ENCODE peak calls at places on chromosomes 1 and 21, in ten cellular contexts. One of them, this sample, is unnamed.

GRCh38 chr1:47184090-47184735 is 5.6 kb downstream of the PDZK1IP1 start:
- DNase-seq in choroid plexus epithelial cell: no peak
- DNase-seq in WTC11: no peak
- DNase-seq in IMR-90: no peak
- DNase-seq in amygdala: no peak
- DNase-seq in memory B cell: no peak
- DNase-seq in HT-29: no peak
- DNase-seq in NCI-H460: no peak
- DNase-seq in fibroblast of pulmonary artery: no peak
- DNase-seq in heart left ventricle: no peak
- DNase-seq in this sample: no peak

GRCh38 chr1:62384276-62385005 is 52.4 kb upstream of the USP1 start:
- DNase-seq in IMR-90: peak
- DNase-seq in fibroblast of pulmonary artery: peak
- DNase-seq in heart left ventricle: peak
- DNase-seq in memory B cell: no peak
- DNase-seq in choroid plexus epithelial cell: peak
- DNase-seq in amygdala: no peak
- DNase-seq in HT-29: no peak
- DNase-seq in NCI-H460: no peak
- DNase-seq in WTC11: no peak
- DNase-seq in this sample: peak

GRCh38 chr1:7549277-7549676 is 221.8 kb upstream of the VAMP3 start:
- DNase-seq in choroid plexus epithelial cell: peak
- DNase-seq in memory B cell: no peak
- DNase-seq in fibroblast of pulmonary artery: peak
- DNase-seq in WTC11: no peak
- DNase-seq in IMR-90: peak
- DNase-seq in HT-29: peak
- DNase-seq in heart left ventricle: peak
- DNase-seq in NCI-H460: peak
- DNase-seq in amygdala: no peak
- DNase-seq in this sample: peak

GRCh38 chr21:33587792-33588484 is 546 bp downstream of the DONSON start:
- DNase-seq in amygdala: peak
- DNase-seq in fibroblast of pulmonary artery: peak
- DNase-seq in heart left ventricle: peak
- DNase-seq in memory B cell: no peak
- DNase-seq in NCI-H460: peak
- DNase-seq in choroid plexus epithelial cell: peak
- DNase-seq in HT-29: peak
- DNase-seq in WTC11: peak
- DNase-seq in IMR-90: peak
- DNase-seq in this sample: peak

GRCh38 chr1:223208164-223209075 is 65.4 kb upstream of the TLR5 start:
- DNase-seq in fibroblast of pulmonary artery: no peak
- DNase-seq in WTC11: no peak
- DNase-seq in amygdala: no peak
- DNase-seq in choroid plexus epithelial cell: no peak
- DNase-seq in IMR-90: no peak
- DNase-seq in HT-29: no peak
- DNase-seq in NCI-H460: no peak
- DNase-seq in memory B cell: no peak
- DNase-seq in heart left ventricle: no peak
- DNase-seq in this sample: peak

GRCh38 chr1:13808729-13809131 is 108.7 kb downstream of the PRDM2 start:
- DNase-seq in WTC11: no peak
- DNase-seq in amygdala: no peak
- DNase-seq in IMR-90: peak
- DNase-seq in heart left ventricle: peak
- DNase-seq in NCI-H460: no peak
- DNase-seq in fibroblast of pulmonary artery: peak
- DNase-seq in choroid plexus epithelial cell: peak
- DNase-seq in HT-29: no peak
- DNase-seq in memory B cell: no peak
- DNase-seq in this sample: no peak

GRCh38 chr21:17848228-17848627 is 29.1 kb upstream of the C21orf91 start:
- DNase-seq in amygdala: no peak
- DNase-seq in fibroblast of pulmonary artery: peak
- DNase-seq in NCI-H460: no peak
- DNase-seq in WTC11: no peak
- DNase-seq in memory B cell: no peak
- DNase-seq in heart left ventricle: no peak
- DNase-seq in HT-29: no peak
- DNase-seq in IMR-90: peak
- DNase-seq in choroid plexus epithelial cell: peak
- DNase-seq in this sample: peak

GRCh38 chr1:58031416-58031815 is 515.1 kb downstream of the OMA1 start:
- DNase-seq in NCI-H460: no peak
- DNase-seq in IMR-90: no peak
- DNase-seq in memory B cell: no peak
- DNase-seq in WTC11: peak
- DNase-seq in fibroblast of pulmonary artery: no peak
- DNase-seq in heart left ventricle: no peak
- DNase-seq in choroid plexus epithelial cell: no peak
- DNase-seq in HT-29: no peak
- DNase-seq in amygdala: no peak
- DNase-seq in this sample: no peak

GRCh38 chr1:193700710-193701355 is 514.4 kb upstream of the B3GALT2 start:
- DNase-seq in IMR-90: peak
- DNase-seq in HT-29: no peak
- DNase-seq in NCI-H460: peak
- DNase-seq in fibroblast of pulmonary artery: peak
- DNase-seq in WTC11: no peak
- DNase-seq in heart left ventricle: no peak
- DNase-seq in amygdala: no peak
- DNase-seq in memory B cell: no peak
- DNase-seq in choroid plexus epithelial cell: peak
- DNase-seq in this sample: peak

GRCh38 chr1:98126740-98127139 is 205.9 kb upstream of the DPYD start:
- DNase-seq in heart left ventricle: no peak
- DNase-seq in HT-29: no peak
- DNase-seq in memory B cell: no peak
- DNase-seq in IMR-90: no peak
- DNase-seq in amygdala: no peak
- DNase-seq in NCI-H460: no peak
- DNase-seq in fibroblast of pulmonary artery: no peak
- DNase-seq in WTC11: no peak
- DNase-seq in choroid plexus epithelial cell: no peak
- DNase-seq in this sample: no peak

GRCh38 chr1:85449356-85449755 is 15.6 kb downstream of the DDAH1 start:
- DNase-seq in choroid plexus epithelial cell: no peak
- DNase-seq in memory B cell: no peak
- DNase-seq in amygdala: no peak
- DNase-seq in heart left ventricle: no peak
- DNase-seq in IMR-90: no peak
- DNase-seq in HT-29: no peak
- DNase-seq in NCI-H460: no peak
- DNase-seq in fibroblast of pulmonary artery: no peak
- DNase-seq in WTC11: no peak
- DNase-seq in this sample: no peak

GRCh38 chr1:162265983-162266382 is 110.7 kb downstream of the SPATA46 start:
- DNase-seq in WTC11: no peak
- DNase-seq in IMR-90: no peak
- DNase-seq in NCI-H460: no peak
- DNase-seq in heart left ventricle: no peak
- DNase-seq in HT-29: no peak
- DNase-seq in memory B cell: no peak
- DNase-seq in fibroblast of pulmonary artery: no peak
- DNase-seq in amygdala: no peak
- DNase-seq in choroid plexus epithelial cell: no peak
- DNase-seq in this sample: no peak

GRCh38 chr1:153506831-153507413 is 28.9 kb downstream of the S100A6 start:
- DNase-seq in IMR-90: peak
- DNase-seq in heart left ventricle: peak
- DNase-seq in fibroblast of pulmonary artery: peak
- DNase-seq in HT-29: peak
- DNase-seq in memory B cell: no peak
- DNase-seq in choroid plexus epithelial cell: peak
- DNase-seq in amygdala: peak
- DNase-seq in NCI-H460: no peak
- DNase-seq in WTC11: no peak
- DNase-seq in this sample: peak

GRCh38 chr1:224435318-224435763 is 744 bp upstream of the WDR26 start:
- DNase-seq in IMR-90: peak
- DNase-seq in heart left ventricle: no peak
- DNase-seq in memory B cell: no peak
- DNase-seq in amygdala: no peak
- DNase-seq in WTC11: no peak
- DNase-seq in fibroblast of pulmonary artery: peak
- DNase-seq in HT-29: peak
- DNase-seq in NCI-H460: no peak
- DNase-seq in choroid plexus epithelial cell: peak
- DNase-seq in this sample: peak

GRCh38 chr1:228979774-228980173 is 244.5 kb downstream of the RHOU start:
- DNase-seq in WTC11: no peak
- DNase-seq in IMR-90: no peak
- DNase-seq in NCI-H460: no peak
- DNase-seq in memory B cell: no peak
- DNase-seq in fibroblast of pulmonary artery: no peak
- DNase-seq in HT-29: no peak
- DNase-seq in choroid plexus epithelial cell: no peak
- DNase-seq in amygdala: no peak
- DNase-seq in heart left ventricle: no peak
- DNase-seq in this sample: no peak

GRCh38 chr1:222171005-222171404 is 376.9 kb downstream of the HHIPL2 start:
- DNase-seq in heart left ventricle: no peak
- DNase-seq in fibroblast of pulmonary artery: peak
- DNase-seq in memory B cell: no peak
- DNase-seq in NCI-H460: peak
- DNase-seq in HT-29: peak
- DNase-seq in WTC11: no peak
- DNase-seq in choroid plexus epithelial cell: peak
- DNase-seq in IMR-90: peak
- DNase-seq in amygdala: no peak
- DNase-seq in this sample: peak

GRCh38 chr1:155134858-155135415 is 715 bp upstream of the SLC50A1 start:
- DNase-seq in IMR-90: peak
- DNase-seq in fibroblast of pulmonary artery: peak
- DNase-seq in choroid plexus epithelial cell: peak
- DNase-seq in heart left ventricle: peak
- DNase-seq in amygdala: peak
- DNase-seq in WTC11: peak
- DNase-seq in memory B cell: no peak
- DNase-seq in NCI-H460: peak
- DNase-seq in HT-29: peak
- DNase-seq in this sample: peak

GRCh38 chr1:50335036-50335435 is 88.2 kb downstream of the DMRTA2 start:
- DNase-seq in WTC11: no peak
- DNase-seq in choroid plexus epithelial cell: no peak
- DNase-seq in heart left ventricle: no peak
- DNase-seq in HT-29: no peak
- DNase-seq in amygdala: no peak
- DNase-seq in NCI-H460: no peak
- DNase-seq in memory B cell: no peak
- DNase-seq in IMR-90: no peak
- DNase-seq in fibroblast of pulmonary artery: no peak
- DNase-seq in this sample: no peak

GRCh38 chr1:36635284-36635683 is 152.6 kb upstream of the CSF3R start:
- DNase-seq in memory B cell: no peak
- DNase-seq in amygdala: no peak
- DNase-seq in fibroblast of pulmonary artery: no peak
- DNase-seq in choroid plexus epithelial cell: no peak
- DNase-seq in HT-29: no peak
- DNase-seq in heart left ventricle: no peak
- DNase-seq in IMR-90: no peak
- DNase-seq in NCI-H460: no peak
- DNase-seq in WTC11: no peak
- DNase-seq in this sample: no peak

GRCh38 chr1:1437904-1438376 is 2.5 kb downstream of the VWA1 start:
- DNase-seq in memory B cell: no peak
- DNase-seq in choroid plexus epithelial cell: no peak
- DNase-seq in fibroblast of pulmonary artery: no peak
- DNase-seq in NCI-H460: no peak
- DNase-seq in HT-29: peak
- DNase-seq in heart left ventricle: no peak
- DNase-seq in WTC11: no peak
- DNase-seq in IMR-90: no peak
- DNase-seq in amygdala: no peak
- DNase-seq in this sample: peak

GRCh38 chr21:41777934-41778815 is 11.3 kb upstream of the RIPK4 start:
- DNase-seq in fibroblast of pulmonary artery: peak
- DNase-seq in HT-29: peak
- DNase-seq in WTC11: peak
- DNase-seq in choroid plexus epithelial cell: peak
- DNase-seq in IMR-90: peak
- DNase-seq in memory B cell: no peak
- DNase-seq in heart left ventricle: peak
- DNase-seq in NCI-H460: peak
- DNase-seq in amygdala: peak
- DNase-seq in this sample: peak

GRCh38 chr1:27538793-27539192 is 48.8 kb upstream of the WASF2 start:
- DNase-seq in WTC11: no peak
- DNase-seq in HT-29: peak
- DNase-seq in NCI-H460: no peak
- DNase-seq in amygdala: no peak
- DNase-seq in heart left ventricle: no peak
- DNase-seq in memory B cell: no peak
- DNase-seq in fibroblast of pulmonary artery: peak
- DNase-seq in choroid plexus epithelial cell: peak
- DNase-seq in IMR-90: peak
- DNase-seq in this sample: peak

This sample was measured in RPMI7951.